ENCODE peak calls at places on chromosomes 7 and 10, in ten cellular contexts. One of them, this sample, is unnamed.

GRCh38 chr10:131196176-131196885 is 115.2 kb downstream of the TCERG1L start:
- DNase-seq in activated T-helper 1 cell treated with anti-CD3 and anti-CD28 coated beads, Interleukin-2, amount 50 U/mL, for 16 hours: no peak
- DNase-seq in hypothalamus: no peak
- DNase-seq in AG04449: no peak
- DNase-seq in GM12865: no peak
- DNase-seq in substantia nigra: no peak
- DNase-seq in neural progenitor cell: no peak
- DNase-seq in AG09319: no peak
- DNase-seq in HuH-7.5: no peak
- DNase-seq in Peyer's patch: peak
- DNase-seq in this sample: no peak

GRCh38 chr10:122632031-122632430 is 67.6 kb downstream of the C10orf120 start:
- DNase-seq in activated T-helper 1 cell treated with anti-CD3 and anti-CD28 coated beads, Interleukin-2, amount 50 U/mL, for 16 hours: no peak
- DNase-seq in Peyer's patch: peak
- DNase-seq in hypothalamus: no peak
- DNase-seq in AG09319: no peak
- DNase-seq in AG04449: no peak
- DNase-seq in GM12865: no peak
- DNase-seq in HuH-7.5: no peak
- DNase-seq in substantia nigra: no peak
- DNase-seq in neural progenitor cell: no peak
- DNase-seq in this sample: no peak

GRCh38 chr10:13233358-13233757 is 816 bp downstream of the UCMA start:
- DNase-seq in neural progenitor cell: no peak
- DNase-seq in AG09319: no peak
- DNase-seq in hypothalamus: no peak
- DNase-seq in AG04449: no peak
- DNase-seq in Peyer's patch: peak
- DNase-seq in substantia nigra: no peak
- DNase-seq in activated T-helper 1 cell treated with anti-CD3 and anti-CD28 coated beads, Interleukin-2, amount 50 U/mL, for 16 hours: no peak
- DNase-seq in HuH-7.5: no peak
- DNase-seq in GM12865: no peak
- DNase-seq in this sample: no peak

GRCh38 chr7:149598721-149599308 is 101.2 kb upstream of the ZNF746 start:
- DNase-seq in GM12865: peak
- DNase-seq in hypothalamus: no peak
- DNase-seq in HuH-7.5: peak
- DNase-seq in AG04449: no peak
- DNase-seq in substantia nigra: no peak
- DNase-seq in AG09319: no peak
- DNase-seq in neural progenitor cell: peak
- DNase-seq in Peyer's patch: no peak
- DNase-seq in activated T-helper 1 cell treated with anti-CD3 and anti-CD28 coated beads, Interleukin-2, amount 50 U/mL, for 16 hours: no peak
- DNase-seq in this sample: no peak

GRCh38 chr7:112162161-112163020 is 43.8 kb downstream of the DOCK4 start:
- DNase-seq in AG04449: no peak
- DNase-seq in GM12865: no peak
- DNase-seq in activated T-helper 1 cell treated with anti-CD3 and anti-CD28 coated beads, Interleukin-2, amount 50 U/mL, for 16 hours: no peak
- DNase-seq in AG09319: no peak
- DNase-seq in hypothalamus: peak
- DNase-seq in HuH-7.5: peak
- DNase-seq in Peyer's patch: no peak
- DNase-seq in neural progenitor cell: peak
- DNase-seq in substantia nigra: peak
- DNase-seq in this sample: peak

GRCh38 chr7:26237035-26237807 is 35.7 kb downstream of the CBX3 start:
- DNase-seq in activated T-helper 1 cell treated with anti-CD3 and anti-CD28 coated beads, Interleukin-2, amount 50 U/mL, for 16 hours: no peak
- DNase-seq in substantia nigra: no peak
- DNase-seq in hypothalamus: no peak
- DNase-seq in HuH-7.5: no peak
- DNase-seq in AG09319: no peak
- DNase-seq in neural progenitor cell: no peak
- DNase-seq in AG04449: no peak
- DNase-seq in Peyer's patch: no peak
- DNase-seq in GM12865: no peak
- DNase-seq in this sample: peak

GRCh38 chr10:71725998-71726672 is 6.6 kb upstream of the C10orf105 start:
- DNase-seq in HuH-7.5: peak
- DNase-seq in hypothalamus: no peak
- DNase-seq in Peyer's patch: peak
- DNase-seq in substantia nigra: no peak
- DNase-seq in AG04449: no peak
- DNase-seq in activated T-helper 1 cell treated with anti-CD3 and anti-CD28 coated beads, Interleukin-2, amount 50 U/mL, for 16 hours: no peak
- DNase-seq in GM12865: peak
- DNase-seq in AG09319: no peak
- DNase-seq in neural progenitor cell: peak
- DNase-seq in this sample: no peak

GRCh38 chr10:123297175-123297574 is 143.0 kb downstream of the BUB3 start:
- DNase-seq in AG09319: no peak
- DNase-seq in GM12865: no peak
- DNase-seq in neural progenitor cell: no peak
- DNase-seq in activated T-helper 1 cell treated with anti-CD3 and anti-CD28 coated beads, Interleukin-2, amount 50 U/mL, for 16 hours: no peak
- DNase-seq in HuH-7.5: no peak
- DNase-seq in AG04449: no peak
- DNase-seq in hypothalamus: no peak
- DNase-seq in Peyer's patch: no peak
- DNase-seq in substantia nigra: no peak
- DNase-seq in this sample: no peak

GRCh38 chr7:100432053-100432452 is 2.4 kb downstream of the MEPCE start:
- DNase-seq in neural progenitor cell: no peak
- DNase-seq in AG04449: no peak
- DNase-seq in Peyer's patch: peak
- DNase-seq in substantia nigra: no peak
- DNase-seq in hypothalamus: no peak
- DNase-seq in activated T-helper 1 cell treated with anti-CD3 and anti-CD28 coated beads, Interleukin-2, amount 50 U/mL, for 16 hours: no peak
- DNase-seq in AG09319: no peak
- DNase-seq in HuH-7.5: no peak
- DNase-seq in GM12865: no peak
- DNase-seq in this sample: no peak

GRCh38 chr7:102836206-102836938 is 76.4 kb upstream of the LRRC17 start:
- DNase-seq in neural progenitor cell: no peak
- DNase-seq in HuH-7.5: no peak
- DNase-seq in GM12865: no peak
- DNase-seq in substantia nigra: no peak
- DNase-seq in hypothalamus: no peak
- DNase-seq in activated T-helper 1 cell treated with anti-CD3 and anti-CD28 coated beads, Interleukin-2, amount 50 U/mL, for 16 hours: no peak
- DNase-seq in AG04449: peak
- DNase-seq in AG09319: peak
- DNase-seq in Peyer's patch: no peak
- DNase-seq in this sample: no peak

GRCh38 chr10:126243306-126243705 is 145.0 kb downstream of the ADAM12 start:
- DNase-seq in HuH-7.5: no peak
- DNase-seq in GM12865: no peak
- DNase-seq in Peyer's patch: no peak
- DNase-seq in neural progenitor cell: no peak
- DNase-seq in activated T-helper 1 cell treated with anti-CD3 and anti-CD28 coated beads, Interleukin-2, amount 50 U/mL, for 16 hours: no peak
- DNase-seq in AG04449: no peak
- DNase-seq in AG09319: no peak
- DNase-seq in hypothalamus: no peak
- DNase-seq in substantia nigra: no peak
- DNase-seq in this sample: no peak

GRCh38 chr7:106012935-106013439 is 49.9 kb downstream of the CDHR3 start:
- DNase-seq in hypothalamus: no peak
- DNase-seq in substantia nigra: no peak
- DNase-seq in AG04449: peak
- DNase-seq in GM12865: no peak
- DNase-seq in activated T-helper 1 cell treated with anti-CD3 and anti-CD28 coated beads, Interleukin-2, amount 50 U/mL, for 16 hours: no peak
- DNase-seq in HuH-7.5: no peak
- DNase-seq in Peyer's patch: no peak
- DNase-seq in AG09319: peak
- DNase-seq in neural progenitor cell: no peak
- DNase-seq in this sample: no peak

GRCh38 chr7:132618956-132619305 is 42.7 kb upstream of the PLXNA4 start:
- DNase-seq in HuH-7.5: no peak
- DNase-seq in AG04449: peak
- DNase-seq in activated T-helper 1 cell treated with anti-CD3 and anti-CD28 coated beads, Interleukin-2, amount 50 U/mL, for 16 hours: no peak
- DNase-seq in AG09319: no peak
- DNase-seq in GM12865: no peak
- DNase-seq in hypothalamus: no peak
- DNase-seq in neural progenitor cell: no peak
- DNase-seq in Peyer's patch: no peak
- DNase-seq in substantia nigra: no peak
- DNase-seq in this sample: no peak

GRCh38 chr7:100406767-100407166 is 21.7 kb downstream of the ZCWPW1 start:
- DNase-seq in AG04449: no peak
- DNase-seq in activated T-helper 1 cell treated with anti-CD3 and anti-CD28 coated beads, Interleukin-2, amount 50 U/mL, for 16 hours: no peak
- DNase-seq in neural progenitor cell: no peak
- DNase-seq in HuH-7.5: no peak
- DNase-seq in GM12865: no peak
- DNase-seq in substantia nigra: no peak
- DNase-seq in Peyer's patch: no peak
- DNase-seq in hypothalamus: no peak
- DNase-seq in AG09319: no peak
- DNase-seq in this sample: no peak

GRCh38 chr10:61063035-61063434 is 119.0 kb upstream of the RHOBTB1 start:
- DNase-seq in HuH-7.5: no peak
- DNase-seq in AG09319: no peak
- DNase-seq in substantia nigra: no peak
- DNase-seq in activated T-helper 1 cell treated with anti-CD3 and anti-CD28 coated beads, Interleukin-2, amount 50 U/mL, for 16 hours: no peak
- DNase-seq in neural progenitor cell: no peak
- DNase-seq in Peyer's patch: no peak
- DNase-seq in AG04449: no peak
- DNase-seq in hypothalamus: no peak
- DNase-seq in GM12865: no peak
- DNase-seq in this sample: peak

GRCh38 chr10:124388476-124388822 is 30.3 kb downstream of the OAT start:
- DNase-seq in neural progenitor cell: no peak
- DNase-seq in activated T-helper 1 cell treated with anti-CD3 and anti-CD28 coated beads, Interleukin-2, amount 50 U/mL, for 16 hours: no peak
- DNase-seq in substantia nigra: no peak
- DNase-seq in AG04449: no peak
- DNase-seq in HuH-7.5: no peak
- DNase-seq in AG09319: no peak
- DNase-seq in hypothalamus: no peak
- DNase-seq in GM12865: no peak
- DNase-seq in Peyer's patch: no peak
- DNase-seq in this sample: no peak

GRCh38 chr7:40977533-40977932 is 725.4 kb downstream of the INHBA start:
- DNase-seq in GM12865: no peak
- DNase-seq in activated T-helper 1 cell treated with anti-CD3 and anti-CD28 coated beads, Interleukin-2, amount 50 U/mL, for 16 hours: no peak
- DNase-seq in substantia nigra: no peak
- DNase-seq in AG09319: no peak
- DNase-seq in Peyer's patch: no peak
- DNase-seq in HuH-7.5: no peak
- DNase-seq in AG04449: no peak
- DNase-seq in hypothalamus: no peak
- DNase-seq in neural progenitor cell: no peak
- DNase-seq in this sample: no peak

GRCh38 chr7:4774804-4775280 is 581 bp upstream of the AP5Z1 start:
- DNase-seq in neural progenitor cell: no peak
- DNase-seq in hypothalamus: no peak
- DNase-seq in substantia nigra: no peak
- DNase-seq in GM12865: no peak
- DNase-seq in activated T-helper 1 cell treated with anti-CD3 and anti-CD28 coated beads, Interleukin-2, amount 50 U/mL, for 16 hours: no peak
- DNase-seq in Peyer's patch: peak
- DNase-seq in AG04449: peak
- DNase-seq in AG09319: peak
- DNase-seq in HuH-7.5: peak
- DNase-seq in this sample: no peak

GRCh38 chr10:14840178-14840577 is 2.1 kb downstream of the HSPA14 start:
- DNase-seq in neural progenitor cell: no peak
- DNase-seq in Peyer's patch: no peak
- DNase-seq in AG09319: no peak
- DNase-seq in activated T-helper 1 cell treated with anti-CD3 and anti-CD28 coated beads, Interleukin-2, amount 50 U/mL, for 16 hours: no peak
- DNase-seq in hypothalamus: no peak
- DNase-seq in AG04449: no peak
- DNase-seq in GM12865: no peak
- DNase-seq in HuH-7.5: no peak
- DNase-seq in substantia nigra: no peak
- DNase-seq in this sample: no peak

GRCh38 chr10:132062181-132062515 is 3.6 kb upstream of the JAKMIP3 start:
- DNase-seq in HuH-7.5: no peak
- DNase-seq in activated T-helper 1 cell treated with anti-CD3 and anti-CD28 coated beads, Interleukin-2, amount 50 U/mL, for 16 hours: no peak
- DNase-seq in AG04449: no peak
- DNase-seq in GM12865: no peak
- DNase-seq in hypothalamus: no peak
- DNase-seq in Peyer's patch: peak
- DNase-seq in substantia nigra: no peak
- DNase-seq in AG09319: no peak
- DNase-seq in neural progenitor cell: no peak
- DNase-seq in this sample: no peak

GRCh38 chr7:129494041-129494440 is 8.3 kb upstream of the SMKR1 start:
- DNase-seq in hypothalamus: no peak
- DNase-seq in AG09319: peak
- DNase-seq in Peyer's patch: no peak
- DNase-seq in GM12865: peak
- DNase-seq in activated T-helper 1 cell treated with anti-CD3 and anti-CD28 coated beads, Interleukin-2, amount 50 U/mL, for 16 hours: no peak
- DNase-seq in AG04449: peak
- DNase-seq in substantia nigra: no peak
- DNase-seq in neural progenitor cell: no peak
- DNase-seq in HuH-7.5: no peak
- DNase-seq in this sample: no peak

GRCh38 chr7:113304104-113304503 is 185.8 kb upstream of the SMIM30 start:
- DNase-seq in Peyer's patch: no peak
- DNase-seq in neural progenitor cell: no peak
- DNase-seq in activated T-helper 1 cell treated with anti-CD3 and anti-CD28 coated beads, Interleukin-2, amount 50 U/mL, for 16 hours: no peak
- DNase-seq in HuH-7.5: no peak
- DNase-seq in substantia nigra: no peak
- DNase-seq in hypothalamus: no peak
- DNase-seq in AG09319: no peak
- DNase-seq in AG04449: no peak
- DNase-seq in GM12865: no peak
- DNase-seq in this sample: no peak

GRCh38 chr7:64799-65430 is 127.5 kb upstream of the FAM20C start:
- DNase-seq in hypothalamus: no peak
- DNase-seq in activated T-helper 1 cell treated with anti-CD3 and anti-CD28 coated beads, Interleukin-2, amount 50 U/mL, for 16 hours: no peak
- DNase-seq in AG09319: no peak
- DNase-seq in HuH-7.5: no peak
- DNase-seq in Peyer's patch: no peak
- DNase-seq in AG04449: no peak
- DNase-seq in GM12865: no peak
- DNase-seq in substantia nigra: no peak
- DNase-seq in neural progenitor cell: no peak
- DNase-seq in this sample: no peak

GRCh38 chr10:690227-691161 is 1.0 kb upstream of the DIP2C start:
- DNase-seq in substantia nigra: no peak
- DNase-seq in GM12865: no peak
- DNase-seq in AG04449: no peak
- DNase-seq in neural progenitor cell: no peak
- DNase-seq in activated T-helper 1 cell treated with anti-CD3 and anti-CD28 coated beads, Interleukin-2, amount 50 U/mL, for 16 hours: no peak
- DNase-seq in hypothalamus: no peak
- DNase-seq in Peyer's patch: no peak
- DNase-seq in HuH-7.5: no peak
- DNase-seq in AG09319: no peak
- DNase-seq in this sample: no peak

GRCh38 chr7:157561816-157562410 is 225.1 kb downstream of the DNAJB6 start:
- DNase-seq in hypothalamus: no peak
- DNase-seq in Peyer's patch: no peak
- DNase-seq in AG04449: no peak
- DNase-seq in AG09319: no peak
- DNase-seq in HuH-7.5: no peak
- DNase-seq in neural progenitor cell: no peak
- DNase-seq in GM12865: no peak
- DNase-seq in substantia nigra: no peak
- DNase-seq in activated T-helper 1 cell treated with anti-CD3 and anti-CD28 coated beads, Interleukin-2, amount 50 U/mL, for 16 hours: no peak
- DNase-seq in this sample: no peak

GRCh38 chr7:84939442-84939841 is 247.4 kb downstream of the SEMA3D start:
- DNase-seq in AG04449: no peak
- DNase-seq in Peyer's patch: no peak
- DNase-seq in hypothalamus: no peak
- DNase-seq in substantia nigra: no peak
- DNase-seq in HuH-7.5: no peak
- DNase-seq in activated T-helper 1 cell treated with anti-CD3 and anti-CD28 coated beads, Interleukin-2, amount 50 U/mL, for 16 hours: no peak
- DNase-seq in neural progenitor cell: no peak
- DNase-seq in GM12865: no peak
- DNase-seq in AG09319: no peak
- DNase-seq in this sample: no peak